ENCODE peak calls at places on chromosomes 2 and 18, in ten cellular contexts. S is transverse colon, A is K562, J is GM23338, Y is stomach, U is sigmoid colon, N is HCT116, T is HL-60, F is spleen, G is esophagus muscularis mucosa. P is an unnamed sample.

GRCh38 chr2:109582928-109583895 is 30.6 kb downstream of the SEPTIN10 start:
- DNase-seq in G (no peak), U (no peak), A (no peak), J (no peak), Y (no peak), N (no peak), T (no peak), S (no peak), F (no peak), P (no peak)

GRCh38 chr18:69795785-69796184 is 151.9 kb downstream of the CD226 start:
- DNase-seq in F (no peak), T (no peak), S (no peak), A (no peak), J (peak), N (no peak), G (no peak), Y (no peak), U (no peak), P (no peak)

GRCh38 chr2:217220228-217221013 is 360.6 kb upstream of the TNP1 start:
- DNase-seq in T (peak), Y (no peak), U (no peak), J (no peak), F (no peak), N (no peak), G (no peak), S (no peak), A (no peak), P (no peak)

GRCh38 chr2:207503234-207503633 is 26.5 kb upstream of the CREB1 start:
- DNase-seq in S (peak), F (no peak), J (no peak), G (peak), N (no peak), T (no peak), A (peak), U (no peak), Y (no peak), P (no peak)

GRCh38 chr2:147551331-147551730 is 293.5 kb upstream of the ACVR2A start:
- DNase-seq in N (no peak), U (no peak), F (no peak), J (no peak), A (no peak), G (no peak), S (no peak), T (no peak), Y (no peak), P (no peak)

GRCh38 chr2:14803994-14804393 is 171.5 kb downstream of the LRATD1 start:
- DNase-seq in J (no peak), S (no peak), T (no peak), N (no peak), Y (no peak), G (no peak), U (no peak), F (no peak), A (no peak), P (no peak)

GRCh38 chr2:218516614-218517013 is 51.5 kb downstream of the USP37 start:
- DNase-seq in U (no peak), A (peak), F (no peak), N (peak), S (no peak), Y (no peak), G (no peak), T (peak), J (peak), P (no peak)

GRCh38 chr2:223935459-223936125 is 9.5 kb downstream of the WDFY1 start:
- DNase-seq in Y (no peak), U (no peak), G (no peak), F (no peak), J (no peak), T (no peak), N (no peak), S (no peak), A (no peak), P (no peak)

GRCh38 chr2:46458763-46459505 is 20.4 kb upstream of the TMEM247 start:
- DNase-seq in J (no peak), U (no peak), F (no peak), A (no peak), T (no peak), Y (no peak), N (no peak), G (peak), S (no peak), P (no peak)

GRCh38 chr2:113175101-113175628 is 1.4 kb downstream of the PSD4 start:
- DNase-seq in S (peak), Y (peak), U (no peak), N (no peak), F (peak), J (no peak), A (no peak), G (no peak), T (peak), P (peak)

GRCh38 chr2:71457123-71457958 is 4.0 kb downstream of the DYSF start:
- DNase-seq in U (no peak), G (peak), S (no peak), A (peak), Y (no peak), N (no peak), J (no peak), F (no peak), T (no peak), P (no peak)

GRCh38 chr18:39624934-39625333 is 2059.3 kb upstream of the CELF4 start:
- DNase-seq in J (peak), U (no peak), S (no peak), T (no peak), N (no peak), A (no peak), Y (no peak), G (no peak), F (no peak), P (no peak)

GRCh38 chr18:58375051-58375450 is 253.8 kb downstream of the ALPK2 start:
- DNase-seq in T (no peak), F (no peak), G (peak), Y (no peak), S (no peak), J (no peak), N (no peak), A (no peak), U (no peak), P (no peak)

GRCh38 chr2:176174850-176175728 is 13.4 kb upstream of the HOXD1 start:
- DNase-seq in Y (no peak), G (no peak), S (peak), A (peak), N (no peak), J (peak), F (no peak), U (no peak), T (peak), P (no peak)

GRCh38 chr18:68840554-68841263 is 42.8 kb downstream of the CCDC102B start:
- DNase-seq in Y (no peak), T (peak), G (no peak), N (peak), S (no peak), U (peak), J (peak), F (no peak), A (peak), P (no peak)

GRCh38 chr2:16475581-16475980 is 190.1 kb downstream of the CYRIA start:
- DNase-seq in U (no peak), F (no peak), J (no peak), A (no peak), Y (no peak), G (no peak), S (no peak), T (no peak), N (no peak), P (no peak)

GRCh38 chr2:217735899-217736298 is 266.9 kb downstream of the TNS1 start:
- DNase-seq in T (no peak), U (no peak), A (no peak), F (no peak), Y (no peak), J (no peak), N (no peak), S (no peak), G (no peak), P (no peak)

GRCh38 chr18:23668731-23669130 is 6.0 kb upstream of the ANKRD29 start:
- DNase-seq in N (no peak), F (no peak), G (no peak), U (peak), T (no peak), A (no peak), J (peak), Y (peak), S (peak), P (no peak)

GRCh38 chr2:122864728-122865127 is 1109.3 kb downstream of the TSN start:
- DNase-seq in Y (no peak), U (no peak), N (no peak), J (no peak), F (no peak), S (no peak), G (no peak), A (no peak), T (no peak), P (no peak)

GRCh38 chr2:127620867-127621266 is 25.1 kb upstream of the GPR17 start:
- DNase-seq in A (no peak), J (no peak), G (no peak), N (no peak), U (peak), T (no peak), S (peak), Y (no peak), F (peak), P (no peak)

GRCh38 chr2:168210898-168211570 is 36.4 kb downstream of the STK39 start:
- DNase-seq in U (no peak), F (no peak), G (no peak), S (no peak), N (peak), Y (no peak), T (peak), A (no peak), J (no peak), P (no peak)

GRCh38 chr2:19505199-19506136 is 147.0 kb upstream of the OSR1 start:
- DNase-seq in Y (no peak), G (no peak), U (no peak), N (no peak), S (no peak), T (no peak), F (no peak), A (no peak), J (no peak), P (no peak)

GRCh38 chr2:192194866-192195547 is at the start of gene TMEFF2:
- DNase-seq in Y (peak), J (peak), N (no peak), A (peak), F (peak), T (no peak), U (peak), G (no peak), S (peak), P (peak)

GRCh38 chr2:164840930-164841718 is 499 bp downstream of the COBLL1 start:
- DNase-seq in T (no peak), N (peak), A (peak), U (peak), G (no peak), J (peak), S (peak), F (peak), Y (peak), P (peak)

GRCh38 chr18:37481058-37481457 is 84.5 kb downstream of the CELF4 start:
- DNase-seq in U (no peak), N (no peak), G (no peak), A (no peak), F (no peak), S (no peak), J (peak), T (no peak), Y (no peak), P (no peak)

GRCh38 chr18:50659091-50660003 is 99.5 kb downstream of the MAPK4 start:
- DNase-seq in G (no peak), Y (no peak), T (no peak), S (no peak), J (no peak), A (no peak), U (peak), F (no peak), N (peak), P (no peak)

GRCh38 chr2:219946529-219946928 is 319.1 kb downstream of the SLC4A3 start:
- DNase-seq in A (no peak), Y (no peak), N (no peak), G (no peak), J (peak), F (no peak), T (no peak), S (no peak), U (no peak), P (no peak)

GRCh38 chr2:173574713-173575112 is 220.0 kb downstream of the CDCA7 start:
- DNase-seq in G (no peak), A (no peak), U (no peak), S (no peak), Y (no peak), J (no peak), F (no peak), N (no peak), T (no peak), P (no peak)

GRCh38 chr2:239150125-239151011 is 250.5 kb downstream of the HDAC4 start:
- DNase-seq in J (no peak), S (no peak), U (peak), G (no peak), Y (peak), F (peak), T (no peak), A (no peak), N (no peak), P (no peak)

GRCh38 chr2:50514881-50515280 is 517.1 kb downstream of the NRXN1 start:
- DNase-seq in A (no peak), Y (no peak), U (no peak), N (no peak), F (no peak), G (no peak), S (no peak), J (peak), T (no peak), P (no peak)

GRCh38 chr2:101960903-101961286 is 30.9 kb upstream of the IL1R2 start:
- DNase-seq in A (no peak), F (peak), T (no peak), J (no peak), N (no peak), G (no peak), Y (no peak), S (no peak), U (no peak), P (no peak)

GRCh38 chr18:73136134-73136533 is 268.3 kb upstream of the NETO1 start:
- DNase-seq in Y (no peak), A (no peak), F (no peak), J (peak), N (no peak), G (no peak), U (no peak), S (no peak), T (no peak), P (no peak)

GRCh38 chr2:172496096-172496709 is 59.7 kb upstream of the PDK1 start:
- DNase-seq in A (no peak), S (no peak), T (peak), N (no peak), F (no peak), U (no peak), G (peak), J (no peak), Y (no peak), P (no peak)

GRCh38 chr2:55151721-55152433 is 80.2 kb downstream of the CLHC1 start:
- DNase-seq in A (no peak), G (no peak), Y (no peak), U (no peak), F (no peak), T (no peak), J (no peak), N (no peak), S (no peak), P (no peak)

GRCh38 chr2:170820647-170821630 is 4.3 kb downstream of the GAD1 start:
- DNase-seq in F (no peak), T (no peak), A (peak), G (no peak), Y (no peak), N (no peak), U (no peak), S (no peak), J (peak), P (no peak)

GRCh38 chr2:198168651-198169050 is 364.3 kb downstream of the PLCL1 start:
- DNase-seq in N (no peak), S (no peak), F (no peak), T (no peak), G (no peak), U (no peak), Y (no peak), J (peak), A (no peak), P (no peak)

GRCh38 chr2:8682719-8683667 is 1.1 kb downstream of the ID2 start:
- DNase-seq in U (peak), G (no peak), Y (peak), S (peak), N (peak), T (peak), F (peak), J (peak), A (peak), P (no peak)

GRCh38 chr18:42534313-42534712 is 579.3 kb downstream of the PIK3C3 start:
- DNase-seq in A (no peak), S (no peak), J (no peak), G (no peak), T (no peak), U (no peak), N (no peak), F (no peak), Y (no peak), P (no peak)

GRCh38 chr18:42532119-42532518 is 577.1 kb downstream of the PIK3C3 start:
- DNase-seq in Y (no peak), T (no peak), N (no peak), U (no peak), A (no peak), S (no peak), F (no peak), J (no peak), G (no peak), P (no peak)

GRCh38 chr18:42536442-42536841 is 579.0 kb downstream of the RIT2 start:
- DNase-seq in S (no peak), Y (no peak), T (no peak), A (no peak), J (no peak), G (no peak), N (no peak), U (no peak), F (no peak), P (no peak)

GRCh38 chr18:42533010-42533409 is 578.0 kb downstream of the PIK3C3 start:
- DNase-seq in U (no peak), T (no peak), G (no peak), F (no peak), Y (no peak), J (no peak), A (no peak), S (no peak), N (no peak), P (no peak)
- TF ChIP-seq POLR2AphosphoS5 in U (no peak), T (no peak), G (no peak), F (no peak), Y (no peak), J (no peak), A (no peak), S (no peak), N (no peak), P (no peak)

DNA sequence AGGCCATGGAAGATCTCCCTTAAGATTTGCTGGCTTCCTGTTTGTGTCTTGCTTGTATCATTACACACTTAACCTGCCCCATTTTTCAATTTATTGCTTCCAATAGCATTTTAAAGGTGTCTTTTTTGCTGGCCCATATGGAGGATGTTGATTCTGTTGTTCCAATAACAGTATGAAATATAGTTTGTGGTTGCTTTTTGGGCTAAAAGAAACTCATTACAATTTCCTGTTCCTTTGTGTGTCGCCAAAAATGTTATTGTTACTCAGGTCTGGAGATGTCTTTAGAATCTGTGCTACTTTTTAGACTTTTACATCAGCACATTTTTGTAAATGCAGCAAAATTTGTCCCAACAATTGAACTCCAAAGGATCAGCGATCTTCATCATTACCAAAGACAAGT is 233.9 kb upstream of the ITGA4 start:
- DNase-seq in T (no peak), F (no peak), A (no peak), S (no peak), J (no peak), G (no peak), Y (no peak), N (no peak), U (no peak), P (no peak)
- TF ChIP-seq POLR2AphosphoS5 in T (no peak), F (no peak), A (no peak), S (no peak), J (no peak), G (no peak), Y (no peak), N (no peak), U (no peak), P (no peak)

DNA sequence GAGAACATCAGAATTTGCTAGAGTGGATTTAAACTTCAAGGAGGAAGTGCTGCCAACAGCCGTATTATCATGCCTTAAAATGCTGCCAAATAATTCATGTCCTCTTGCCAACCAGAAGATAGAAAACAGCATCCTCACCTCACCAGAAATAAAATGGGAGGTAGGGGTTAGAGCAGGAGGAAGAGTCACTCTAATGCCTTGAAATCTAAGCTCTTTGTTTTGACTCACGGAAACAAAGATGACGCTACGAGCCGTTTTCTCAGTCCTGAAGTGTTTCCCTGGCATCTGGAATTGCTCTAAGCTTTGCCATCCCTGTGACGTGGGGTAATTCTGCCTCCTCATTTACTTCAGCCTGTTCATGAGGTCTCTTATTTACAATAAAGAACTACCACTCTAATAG is 97.0 kb downstream of the PRPF40A start:
- DNase-seq in A (no peak), T (no peak), U (peak), J (no peak), Y (no peak), S (no peak), G (no peak), F (no peak), N (no peak), P (no peak)
- TF ChIP-seq POLR2AphosphoS5 in A (no peak), T (no peak), U (peak), J (no peak), Y (no peak), S (peak), G (no peak), F (no peak), N (no peak), P (no peak)

DNA sequence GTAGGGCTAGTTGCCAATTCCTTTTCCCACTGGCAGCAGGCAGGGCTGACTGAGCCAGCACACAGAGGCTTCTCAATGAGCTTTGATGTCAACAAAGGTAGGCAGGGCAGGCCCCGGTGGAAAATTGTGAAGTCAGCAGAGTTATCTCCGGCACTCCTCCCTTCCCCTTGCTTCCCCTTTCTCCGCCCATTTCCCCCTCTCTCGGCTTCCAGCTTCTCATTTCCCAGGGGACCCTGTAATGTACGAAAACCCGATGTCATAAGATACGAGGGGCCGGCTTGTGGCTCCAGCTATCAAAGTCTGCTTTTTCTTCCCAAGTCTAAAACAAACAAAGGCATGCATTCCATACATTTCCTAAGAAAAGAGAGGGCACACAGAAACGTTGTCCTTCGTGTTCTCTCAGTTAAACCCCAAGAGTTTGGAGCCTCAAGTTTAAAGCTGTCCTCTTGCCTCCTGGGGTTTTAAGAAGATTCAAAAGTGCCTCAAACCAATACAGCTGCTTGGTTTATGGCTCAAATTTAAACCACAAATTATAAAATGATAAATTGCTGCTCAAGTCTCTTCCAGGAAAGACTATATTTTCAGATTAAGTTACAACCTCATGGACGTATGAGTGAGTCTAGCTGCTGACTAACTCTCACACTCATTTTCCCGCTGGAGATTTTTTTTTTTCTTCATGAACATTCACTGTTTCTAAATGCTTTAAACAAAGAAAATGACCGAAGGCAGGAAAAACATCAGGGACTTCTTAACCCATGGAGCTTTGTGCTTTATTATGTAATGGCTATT is 27.3 kb upstream of the EML4 start:
- DNase-seq in G (no peak), N (no peak), S (peak), F (peak), Y (peak), U (peak), J (peak), T (peak), A (peak), P (no peak)
- TF ChIP-seq POLR2AphosphoS5 in G (peak), N (no peak), S (no peak), F (no peak), Y (no peak), U (no peak), J (peak), T (no peak), A (no peak), P (no peak)

GRCh38 chr2:110662560-110662959 is 15.3 kb downstream of the BUB1 start:
- DNase-seq in S (no peak), Y (no peak), N (no peak), A (no peak), J (no peak), G (no peak), U (no peak), T (no peak), F (no peak), P (no peak)

GRCh38 chr2:110664135-110664534 is 13.7 kb downstream of the BUB1 start:
- DNase-seq in T (no peak), U (no peak), S (no peak), N (no peak), J (no peak), G (no peak), F (no peak), Y (no peak), A (no peak), P (no peak)

GRCh38 chr2:110669079-110669478 is 8.8 kb downstream of the BUB1 start:
- DNase-seq in A (no peak), S (no peak), T (no peak), F (no peak), U (no peak), Y (no peak), J (no peak), G (no peak), N (no peak), P (no peak)

GRCh38 chr2:110670826-110671225 is 7.0 kb downstream of the BUB1 start:
- DNase-seq in T (no peak), A (no peak), N (no peak), G (no peak), J (no peak), U (no peak), F (no peak), Y (no peak), S (no peak), P (no peak)

GRCh38 chr2:110667061-110667460 is 10.8 kb downstream of the BUB1 start:
- DNase-seq in Y (no peak), J (no peak), U (no peak), N (no peak), F (no peak), S (no peak), T (no peak), G (no peak), A (no peak), P (no peak)
- TF ChIP-seq POLR2AphosphoS5 in Y (no peak), J (no peak), U (no peak), N (no peak), F (no peak), S (no peak), T (no peak), G (no peak), A (no peak), P (no peak)

P was measured in GM12891.